ENCODE peak calls at places on chromosomes 1 and 21, in ten cellular contexts. L is NCI-H1092; N is activated naive CD4-positive, alpha-beta T cell; S is effector memory CD4-positive, alpha-beta T cell; H is stimulated activated CD4-positive, alpha-beta T cell treated with anti-CD3 and anti-CD28 coated beads, Interleukin-1b, Interleukin-23, amount 100 ng/mL, for 4 hours; G is fibroblast of lung; D is RPMI7951; W is HEK293T; V is fibroblast of gingiva; Z is NCI-H524. R is an unnamed sample.

GRCh38 chr1:181083842-181084605 is 4.5 kb upstream of the IER5 start:
- DNase-seq in Z (peak; percentile 15), W (peak; percentile 68), N (peak; percentile 38), H (no peak), S (peak; percentile 38), D (no peak), V (peak; percentile 53), L (peak; percentile 57), G (peak; percentile 68), R (peak; percentile 26)

GRCh38 chr1:983736-984475 is 2.0 kb upstream of the PERM1 start:
- DNase-seq in N (peak; percentile 66), G (no peak), V (no peak), D (no peak), L (no peak), S (peak; percentile 41), Z (no peak), H (peak; percentile 60), W (peak; percentile 78), R (peak; percentile 61)

GRCh38 chr1:36162680-36163079 is 6.7 kb downstream of the MAP7D1 start:
- DNase-seq in V (no peak), L (no peak), D (no peak), W (no peak), G (no peak), N (no peak), H (no peak), Z (no peak), S (no peak), R (no peak)

GRCh38 chr1:76989976-76990375 is 122.7 kb downstream of the ST6GALNAC5 start:
- DNase-seq in W (no peak), G (no peak), S (no peak), D (peak; percentile 36), N (no peak), Z (no peak), V (no peak), L (no peak), H (no peak), R (no peak)

GRCh38 chr1:15703562-15703961 is 19.4 kb downstream of the PLEKHM2 start:
- DNase-seq in S (no peak), W (no peak), L (no peak), G (peak; percentile 94), Z (no peak), D (peak; percentile 81), H (no peak), N (no peak), V (peak; percentile 87), R (no peak)

GRCh38 chr1:239909894-239910293 is 181.8 kb upstream of the FMN2 start:
- DNase-seq in G (peak; percentile 55), D (peak; percentile 75), W (no peak), S (no peak), V (peak; percentile 83), N (no peak), H (no peak), L (no peak), Z (no peak), R (no peak)

GRCh38 chr1:179190861-179191260 is 38.6 kb downstream of the ABL2 start:
- DNase-seq in L (no peak), H (no peak), Z (no peak), V (no peak), D (peak; percentile 76), W (no peak), G (peak; percentile 9), N (no peak), S (no peak), R (no peak)

GRCh38 chr1:167238713-167239112 is 18.0 kb downstream of the POU2F1 start:
- DNase-seq in L (no peak), G (no peak), Z (no peak), V (no peak), S (no peak), D (no peak), N (no peak), W (no peak), H (no peak), R (no peak)

GRCh38 chr21:46459356-46460112 is 843 bp downstream of the DIP2A start:
- DNase-seq in V (peak; percentile 34), Z (peak; percentile 3), G (peak; percentile 44), D (peak; percentile 38), L (no peak), W (no peak), N (peak; percentile 5), H (peak; percentile 4), S (no peak), R (peak; percentile 6)

GRCh38 chr1:45230537-45230936 is 24.1 kb upstream of the ZSWIM5 start:
- DNase-seq in L (no peak), H (no peak), W (no peak), D (no peak), G (no peak), S (no peak), V (no peak), N (no peak), Z (no peak), R (no peak)

GRCh38 chr1:172421974-172422604 is 1.6 kb downstream of the C1orf105 start:
- DNase-seq in S (no peak), N (no peak), V (no peak), L (no peak), G (peak; percentile 26), Z (no peak), H (no peak), W (no peak), D (no peak), R (no peak)

GRCh38 chr1:42177551-42177981 is 13.0 kb upstream of the GUCA2A start:
- DNase-seq in G (peak; percentile 93), S (no peak), D (peak; percentile 79), Z (no peak), N (no peak), V (peak; percentile 79), L (peak; percentile 69), H (no peak), W (no peak), R (no peak)

GRCh38 chr1:116806245-116806644 is 52.0 kb downstream of the CD2 start:
- DNase-seq in N (no peak), D (peak; percentile 6), G (no peak), S (peak; percentile 35), V (no peak), Z (no peak), H (peak; percentile 54), W (no peak), L (no peak), R (peak; percentile 38)

GRCh38 chr1:236530959-236531358 is 7.2 kb downstream of the LGALS8 start:
- DNase-seq in L (no peak), N (no peak), D (no peak), W (no peak), G (no peak), H (no peak), S (no peak), V (no peak), Z (no peak), R (no peak)

GRCh38 chr21:29390778-29391177 is 92.1 kb downstream of the BACH1 start:
- DNase-seq in S (no peak), L (no peak), G (no peak), D (peak; percentile 11), V (no peak), N (no peak), Z (no peak), W (no peak), H (no peak), R (no peak)

GRCh38 chr21:37365657-37366487 is 701 bp upstream of the DYRK1A start:
- DNase-seq in G (peak; percentile 52), N (peak; percentile 71), L (peak; percentile 60), H (no peak), S (peak; percentile 55), W (peak; percentile 65), Z (peak; percentile 16), D (peak; percentile 62), V (peak; percentile 65), R (peak; percentile 60)

GRCh38 chr1:1550087-1550486 is 9.7 kb upstream of the TMEM240 start:
- DNase-seq in Z (no peak), S (no peak), V (no peak), N (no peak), D (no peak), L (no peak), G (no peak), W (no peak), H (no peak), R (no peak)

GRCh38 chr1:86594284-86594683 is 47.4 kb downstream of the CLCA4 start:
- DNase-seq in H (no peak), Z (no peak), G (no peak), D (no peak), W (no peak), N (no peak), V (no peak), L (no peak), S (no peak), R (no peak)

GRCh38 chr1:7886346-7886745 is 33.5 kb upstream of the UTS2 start:
- DNase-seq in W (no peak), N (no peak), S (no peak), D (peak; percentile 57), H (no peak), V (no peak), G (no peak), L (peak; percentile 58), Z (no peak), R (no peak)

GRCh38 chr21:43970551-43970950 is 41.6 kb upstream of the TRAPPC10 start:
- DNase-seq in L (no peak), V (no peak), N (no peak), S (no peak), G (no peak), H (no peak), D (no peak), Z (no peak), W (no peak), R (no peak)

GRCh38 chr1:38151399-38151798 is 104.8 kb upstream of the POU3F1 start:
- DNase-seq in G (no peak), S (no peak), D (no peak), W (no peak), N (no peak), H (no peak), Z (peak; percentile 42), V (no peak), L (peak; percentile 83), R (no peak)

GRCh38 chr1:41498809-41499208 is 14.3 kb upstream of the EDN2 start:
- DNase-seq in V (peak; percentile 83), G (peak; percentile 77), H (no peak), W (no peak), Z (no peak), L (no peak), N (no peak), D (peak; percentile 86), S (no peak), R (no peak)

GRCh38 chr1:196680107-196680506 is 28.3 kb downstream of the CFH start:
- DNase-seq in W (no peak), V (no peak), L (no peak), H (no peak), S (no peak), N (no peak), G (peak; percentile 40), D (peak; percentile 49), Z (no peak), R (no peak)

GRCh38 chr1:204286841-204287387 is 72.8 kb downstream of the PLEKHA6 start:
- DNase-seq in D (peak; percentile 61), W (no peak), N (peak; percentile 18), H (peak; percentile 4), S (peak; percentile 12), L (peak; percentile 55), G (no peak), V (no peak), Z (no peak), R (peak; percentile 11)

GRCh38 chr1:94013331-94013925 is 104.2 kb upstream of the GCLM start:
- DNase-seq in H (no peak), L (no peak), S (no peak), W (no peak), G (no peak), Z (no peak), D (peak; percentile 25), N (no peak), V (no peak), R (no peak)

GRCh38 chr1:6099787-6100765 is 54.4 kb downstream of the KCNAB2 start:
- DNase-seq in G (no peak), H (no peak), V (no peak), W (no peak), L (no peak), D (no peak), S (no peak), Z (no peak), N (no peak), R (no peak)

GRCh38 chr1:32073387-32074229 is 869 bp downstream of the TMEM39B start:
- DNase-seq in V (no peak), N (no peak), L (no peak), G (no peak), H (no peak), D (no peak), Z (peak; percentile 95), W (no peak), S (no peak), R (no peak)

GRCh38 chr1:38082678-38083317 is 36.2 kb upstream of the POU3F1 start:
- DNase-seq in N (no peak), W (no peak), S (no peak), D (no peak), L (no peak), Z (no peak), G (no peak), V (no peak), H (no peak), R (no peak)

R was measured in T-helper 9 cell.